ENCODE peak calls at places on chromosome 7, in nine cellular contexts. V, E, C, T, H, R, L, Q and X are unnamed samples.

GRCh38 chr7:143227806-143228205 is 6.0 kb downstream of the TAS2R40 start:
- DNase-seq in H (no peak), V (no peak), E (no peak), C (no peak), L (no peak), T (no peak), R (no peak), Q (no peak), X (no peak)

GRCh38 chr7:12729112-12729511 is 41.7 kb downstream of the ARL4A start:
- DNase-seq in V (no peak), C (peak; percentile 78), T (peak; percentile 78), Q (peak; percentile 65), H (peak; percentile 86), L (peak; percentile 80), E (peak; percentile 54), R (no peak), X (peak; percentile 77)

GRCh38 chr7:2399848-2400587 is 3.4 kb upstream of the CHST12 start:
- DNase-seq in C (peak; percentile 92), T (peak; percentile 84), L (peak; percentile 72), V (no peak), E (peak; percentile 71), R (no peak), Q (peak; percentile 76), H (peak; percentile 70), X (peak; percentile 90)

GRCh38 chr7:103690576-103690975 is 244.6 kb upstream of the SLC26A5 start:
- DNase-seq in C (no peak), E (no peak), L (no peak), R (no peak), V (no peak), H (no peak), Q (no peak), T (no peak), X (no peak)

GRCh38 chr7:80640841-80641240 is 2.4 kb downstream of the CD36 start:
- DNase-seq in C (no peak), V (no peak), H (no peak), Q (no peak), L (no peak), R (no peak), E (no peak), T (no peak), X (no peak)

GRCh38 chr7:100091411-100092181 is 2.8 kb downstream of the COPS6 start:
- DNase-seq in C (no peak), H (peak; percentile 81), R (no peak), L (no peak), V (peak; percentile 36), T (no peak), Q (no peak), E (no peak), X (no peak)

GRCh38 chr7:22601812-22602568 is 102.0 kb upstream of the STEAP1B start:
- DNase-seq in T (no peak), R (no peak), C (no peak), V (no peak), H (peak; percentile 55), Q (no peak), E (no peak), L (no peak), X (no peak)

GRCh38 chr7:42237162-42237821 is at the start of gene GLI3:
- DNase-seq in Q (peak; percentile 91), C (peak; percentile 98), R (no peak), E (peak; percentile 76), H (peak; percentile 95), T (peak; percentile 95), L (peak; percentile 88), V (no peak), X (peak; percentile 94)

GRCh38 chr7:28954446-28954845 is 3.7 kb downstream of the TRIL start:
- DNase-seq in L (no peak), C (no peak), T (no peak), R (no peak), V (no peak), H (no peak), E (no peak), Q (no peak), X (no peak)

GRCh38 chr7:28575241-28575643 is 162.9 kb downstream of the CREB5 start:
- DNase-seq in H (no peak), C (no peak), L (no peak), R (no peak), T (no peak), V (no peak), Q (no peak), E (no peak), X (no peak)

GRCh38 chr7:19268737-19269136 is 123.5 kb upstream of the FERD3L start:
- DNase-seq in V (no peak), H (no peak), L (no peak), E (no peak), Q (no peak), C (no peak), T (no peak), R (no peak), X (no peak)

GRCh38 chr7:100583132-100584045 is 2.5 kb downstream of the LRCH4 start:
- DNase-seq in R (peak; percentile 48), H (peak; percentile 67), C (peak; percentile 85), V (peak; percentile 82), T (peak; percentile 82), E (peak; percentile 68), L (peak; percentile 68), Q (peak; percentile 71), X (peak; percentile 76)

GRCh38 chr7:45407730-45408406 is 166.3 kb upstream of the ADCY1 start:
- DNase-seq in H (peak; percentile 83), Q (no peak), C (no peak), V (no peak), R (no peak), T (no peak), L (no peak), E (no peak), X (no peak)

GRCh38 chr7:38975944-38976392 is 1.7 kb upstream of the POU6F2 start:
- DNase-seq in E (no peak), Q (peak; percentile 38), V (no peak), C (no peak), H (peak; percentile 87), R (no peak), T (peak; percentile 64), L (no peak), X (peak; percentile 45)

GRCh38 chr7:25389489-25390106 is 161.3 kb upstream of the NPVF start:
- DNase-seq in T (no peak), V (peak; percentile 50), R (no peak), C (no peak), E (peak; percentile 60), L (no peak), Q (no peak), H (no peak), X (no peak)

GRCh38 chr7:134562136-134562535 is 13.2 kb downstream of the AKR1B15 start:
- DNase-seq in E (no peak), H (no peak), V (no peak), L (no peak), C (no peak), Q (no peak), R (no peak), T (no peak), X (no peak)

GRCh38 chr7:146074195-146074765 is 42.3 kb upstream of the CNTNAP2 start:
- DNase-seq in V (no peak), T (no peak), E (no peak), Q (no peak), H (peak; percentile 40), L (no peak), C (no peak), R (no peak), X (no peak)

GRCh38 chr7:155184923-155185322 is 112.8 kb upstream of the INSIG1 start:
- DNase-seq in Q (no peak), H (peak; percentile 7), T (no peak), E (no peak), L (no peak), V (no peak), R (no peak), C (no peak), X (no peak)
- H3K27ac ChIP-seq in Q (no peak overlapping the region), H (no peak overlapping the region), T (no peak overlapping the region), E (no peak overlapping the region), L (no peak overlapping the region), V (no peak overlapping the region), R (no peak overlapping the region), C (no peak overlapping the region), X (no peak overlapping the region)

DNA sequence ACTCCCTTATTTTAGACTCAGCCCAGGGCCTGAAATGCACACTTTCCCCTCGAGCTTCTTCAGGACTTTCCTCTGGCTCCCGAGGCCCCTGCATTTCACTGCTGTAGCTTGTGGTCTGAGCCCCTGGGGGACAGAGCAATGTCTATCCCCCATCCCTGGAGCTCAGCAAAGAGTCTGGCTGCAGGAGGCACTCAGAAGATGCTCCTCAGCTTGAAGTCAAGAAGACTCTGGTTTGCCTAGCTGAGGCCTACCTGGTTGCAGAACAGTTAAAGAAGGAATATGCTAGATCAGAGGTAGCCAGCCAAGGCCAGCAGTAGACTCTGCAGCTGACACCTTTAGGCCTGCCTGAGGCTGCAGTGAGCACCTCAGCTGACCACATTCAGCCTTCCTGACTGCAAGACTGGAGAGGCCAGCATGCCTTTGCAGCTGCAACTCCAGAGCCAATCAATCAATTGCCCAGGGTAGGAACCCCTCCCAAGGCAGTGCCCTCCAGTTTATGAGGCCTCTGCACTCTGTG is 36.9 kb upstream of the IKZF1 start:
- DNase-seq in E (no peak), V (no peak), C (no peak), R (no peak), L (no peak), Q (no peak), H (no peak), T (no peak), X (no peak)
- H3K4me3 ChIP-seq in E (no peak overlapping the region), V (peak overlapping the region; percentile 29), C (no peak overlapping the region), R (peak overlapping the region; percentile 31), L (no peak overlapping the region), Q (no peak overlapping the region), H (no peak overlapping the region), T (no peak overlapping the region), X (no peak overlapping the region)

GRCh38 chr7:590731-591551 is 71.3 kb upstream of the PDGFA start:
- DNase-seq in R (no peak), C (no peak), E (no peak), T (no peak), L (no peak), Q (peak; percentile 48), V (no peak), H (no peak), X (no peak)
- H3K4me1 ChIP-seq in R (peaks cover 29% of the 10 kb centered on the region), C (peaks cover 6% of the 10 kb centered on the region), E (no peaks in the 10 kb centered on the region), T (peaks cover 55% of the 10 kb centered on the region), L (peaks cover 18% of the 10 kb centered on the region), Q (peaks cover 9% of the 10 kb centered on the region), V (no peaks in the 10 kb centered on the region), H (no peaks in the 10 kb centered on the region), X (no peaks in the 10 kb centered on the region)

GRCh38 chr7:155750255-155751125 is 61.8 kb downstream of the SHH start:
- DNase-seq in C (no peak), L (no peak), Q (no peak), V (no peak), E (no peak), H (no peak), R (no peak), T (no peak), X (no peak)
- H3K27ac ChIP-seq in C (no peak overlapping the region), L (no peak overlapping the region), Q (no peak overlapping the region), V (no peak overlapping the region), E (no peak overlapping the region), H (no peak overlapping the region), R (no peak overlapping the region), T (no peak overlapping the region), X (no peak overlapping the region)

DNA sequence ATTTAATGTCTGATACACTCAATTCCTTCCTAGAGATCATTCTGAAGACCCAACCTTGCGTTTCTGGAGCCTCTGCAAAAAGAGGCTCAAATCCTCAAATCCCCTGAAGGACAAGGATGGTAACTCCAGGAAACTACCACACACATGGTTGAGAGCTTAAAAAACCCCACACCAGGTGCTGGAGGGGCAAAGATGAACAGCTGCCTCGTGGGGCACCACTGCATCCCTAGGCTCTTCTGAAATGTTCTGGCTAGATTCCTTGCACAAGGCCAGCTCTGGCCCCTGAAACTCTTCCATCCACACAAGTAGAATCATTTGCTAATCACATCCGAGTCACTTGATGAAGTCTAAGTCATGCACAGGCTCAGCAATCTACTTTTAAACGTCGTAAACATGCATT is 286.6 kb downstream of the ELMO1 start:
- DNase-seq in R (no peak), T (no peak), Q (no peak), E (no peak), C (no peak), L (no peak), V (no peak), H (no peak), X (no peak)
- H3K4me3 ChIP-seq in R (no peak overlapping the region), T (no peak overlapping the region), Q (no peak overlapping the region), E (no peak overlapping the region), C (no peak overlapping the region), L (no peak overlapping the region), V (no peak overlapping the region), H (no peak overlapping the region), X (no peak overlapping the region)